ENCODE peak calls at places on chromosomes 11 and 22, in six cellular contexts. V is IMR-90, G is neuronal stem cell, P is H9, L is mesenchymal stem cell, O is H1. Y is an unnamed sample.

GRCh38 chr22:23106906-23107367 is 34.9 kb downstream of the RSPH14 start:
- DNase-seq in V (no peak), G (no peak), P (no peak), L (no peak), O (no peak), Y (no peak)

GRCh38 chr11:10514210-10514609 is 26.8 kb downstream of the RNF141 start:
- DNase-seq in V (peak; percentile 49), G (no peak), P (no peak), L (peak; percentile 33), O (no peak), Y (no peak)

GRCh38 chr11:47905358-47906059 is 57.4 kb upstream of the NUP160 start:
- DNase-seq in V (peak; percentile 80), G (no peak), P (no peak), L (peak; percentile 89), O (no peak), Y (no peak)

GRCh38 chr11:30816959-30817880 is 231.1 kb upstream of the MPPED2 start:
- DNase-seq in V (no peak), G (no peak), P (no peak), L (no peak), O (no peak), Y (no peak)

GRCh38 chr11:76700177-76701100 is 29.9 kb upstream of the LRRC32 start:
- DNase-seq in V (peak; percentile 97), G (no peak), P (no peak), L (peak; percentile 94), O (no peak), Y (no peak)

GRCh38 chr11:8252388-8252787 is 11.3 kb downstream of the LMO1 start:
- DNase-seq in V (no peak), G (no peak), P (peak; percentile 12), L (no peak), O (peak; percentile 14), Y (no peak)

GRCh38 chr11:9003573-9004309 is at the start of gene NRIP3:
- DNase-seq in V (peak; percentile 52), G (peak; percentile 66), P (peak; percentile 61), L (peak; percentile 87), O (peak; percentile 83), Y (peak; percentile 66)

GRCh38 chr11:86596861-86597632 is 75.4 kb downstream of the ME3 start:
- DNase-seq in V (peak; percentile 43), G (no peak), P (no peak), L (peak; percentile 82), O (no peak), Y (no peak)

GRCh38 chr22:46589141-46589748 is 30.9 kb upstream of the GRAMD4 start:
- DNase-seq in V (no peak), G (no peak), P (peak; percentile 23), L (no peak), O (no peak), Y (no peak)

GRCh38 chr11:14905104-14906033 is 13.3 kb upstream of the CYP2R1 start:
- DNase-seq in V (peak; percentile 10), G (no peak), P (peak; percentile 90), L (peak; percentile 34), O (peak; percentile 79), Y (peak; percentile 86)

GRCh38 chr11:2792376-2793250 is 92.8 kb upstream of the KCNQ1OT1 start:
- DNase-seq in V (no peak), G (no peak), P (peak; percentile 28), L (no peak), O (peak; percentile 51), Y (no peak)

GRCh38 chr22:22666307-22667091 is 22.1 kb downstream of the GGTLC2 start:
- DNase-seq in V (peak; percentile 46), G (no peak), P (peak; percentile 71), L (no peak), O (peak; percentile 60), Y (peak; percentile 40)

GRCh38 chr22:46224044-46224746 is 25.9 kb downstream of the CDPF1 start:
- DNase-seq in V (no peak), G (no peak), P (no peak), L (no peak), O (no peak), Y (no peak)

GRCh38 chr22:25062378-25063095 is 110.0 kb downstream of the KIAA1671 start:
- DNase-seq in V (no peak), G (no peak), P (no peak), L (peak; percentile 18), O (no peak), Y (no peak)

GRCh38 chr11:113373981-113374560 is 13.5 kb upstream of the ANKK1 start:
- DNase-seq in V (no peak), G (no peak), P (no peak), L (no peak), O (no peak), Y (peak; percentile 54)

GRCh38 chr11:112822478-112823274 is 138.5 kb upstream of the NCAM1 start:
- DNase-seq in V (no peak), G (no peak), P (peak; percentile 87), L (no peak), O (peak; percentile 66), Y (peak; percentile 70)

GRCh38 chr11:61195710-61196109 is 7.6 kb upstream of the PGA3 start:
- DNase-seq in V (no peak), G (no peak), P (no peak), L (no peak), O (no peak), Y (no peak)

GRCh38 chr11:94597896-94598295 is 30.7 kb downstream of the PIWIL4 start:
- DNase-seq in V (peak; percentile 17), G (no peak), P (no peak), L (peak; percentile 14), O (no peak), Y (no peak)

GRCh38 chr22:30865656-30866055 is 102.9 kb downstream of the MORC2 start:
- DNase-seq in V (no peak), G (no peak), P (peak; percentile 18), L (no peak), O (peak; percentile 35), Y (no peak)

GRCh38 chr11:111066861-111067260 is 178.7 kb upstream of the POU2AF2 start:
- DNase-seq in V (no peak), G (no peak), P (no peak), L (no peak), O (no peak), Y (no peak)

GRCh38 chr22:39243443-39244072 is 1.2 kb downstream of the PDGFB start:
- DNase-seq in V (no peak), G (no peak), P (no peak), L (peak; percentile 40), O (peak; percentile 77), Y (peak; percentile 51)

GRCh38 chr22:46587067-46587471 is 33.1 kb upstream of the GRAMD4 start:
- DNase-seq in V (no peak), G (no peak), P (peak; percentile 20), L (no peak), O (no peak), Y (no peak)

GRCh38 chr22:17974703-17975372 is 49.5 kb downstream of the MICAL3 start:
- DNase-seq in V (no peak), G (no peak), P (no peak), L (no peak), O (no peak), Y (no peak)

GRCh38 chr22:40400173-40400572 is 29.8 kb downstream of the SGSM3 start:
- DNase-seq in V (no peak), G (no peak), P (no peak), L (no peak), O (no peak), Y (no peak)

GRCh38 chr11:47215366-47215925 is 672 bp downstream of the DDB2 start:
- DNase-seq in V (no peak), G (no peak), P (no peak), L (no peak), O (no peak), Y (peak; percentile 90)

GRCh38 chr22:37162221-37163095 is 12.7 kb upstream of the IL2RB start:
- DNase-seq in V (no peak), G (no peak), P (no peak), L (peak; percentile 29), O (no peak), Y (no peak)
- H3K4me1 ChIP-seq in V (no peaks in the 10 kb centered on the region), G (peaks cover 4% of the 10 kb centered on the region), P (no peaks in the 10 kb centered on the region), L (peaks cover 10% of the 10 kb centered on the region), O (no peaks in the 10 kb centered on the region), Y (peaks cover 3% of the 10 kb centered on the region)

DNA sequence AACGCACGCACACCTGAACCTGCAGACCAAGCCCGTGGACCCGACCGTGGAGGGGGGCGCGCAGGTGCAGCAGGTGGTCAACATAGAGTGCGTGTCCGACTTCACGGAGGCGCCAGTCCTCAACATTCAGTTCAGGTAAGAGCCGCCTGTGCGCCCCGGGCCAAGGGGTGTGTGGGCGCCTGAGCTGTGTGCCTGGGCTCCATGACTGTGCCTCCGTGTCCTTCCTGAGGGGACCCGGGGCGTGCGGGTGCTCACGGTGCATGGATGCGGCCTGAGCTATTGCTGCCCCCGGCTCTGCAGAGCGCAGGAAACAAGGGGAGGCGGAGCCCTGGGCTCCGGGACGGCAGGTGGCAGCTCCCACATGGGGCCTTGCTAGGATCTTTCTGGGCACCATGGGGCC is 28.5 kb downstream of the MUC6 start:
- DNase-seq in V (no peak), G (no peak), P (no peak), L (no peak), O (no peak), Y (no peak)
- H2AK5ac ChIP-seq in V (no peak overlapping the region), G (no peak overlapping the region), P (no peak overlapping the region), L (no peak overlapping the region), O (no peak overlapping the region), Y (no peak overlapping the region)

GRCh38 chr11:78444726-78445125 is 27.1 kb upstream of the GAB2 start:
- DNase-seq in V (no peak), G (no peak), P (no peak), L (no peak), O (no peak), Y (no peak)

GRCh38 chr11:78446210-78446609 is 28.6 kb upstream of the GAB2 start:
- DNase-seq in V (no peak), G (no peak), P (no peak), L (no peak), O (no peak), Y (no peak)

GRCh38 chr11:78438298-78438975 is 20.8 kb upstream of the GAB2 start:
- DNase-seq in V (no peak), G (no peak), P (no peak), L (no peak), O (no peak), Y (no peak)

GRCh38 chr11:78441956-78442355 is 24.3 kb upstream of the GAB2 start:
- DNase-seq in V (no peak), G (no peak), P (no peak), L (no peak), O (no peak), Y (no peak)
- H2BK15ac ChIP-seq in V (no peak overlapping the region), G (no peak overlapping the region), P (no peak overlapping the region), L (no peak overlapping the region), O (no peak overlapping the region), Y (no peak overlapping the region)

DNA sequence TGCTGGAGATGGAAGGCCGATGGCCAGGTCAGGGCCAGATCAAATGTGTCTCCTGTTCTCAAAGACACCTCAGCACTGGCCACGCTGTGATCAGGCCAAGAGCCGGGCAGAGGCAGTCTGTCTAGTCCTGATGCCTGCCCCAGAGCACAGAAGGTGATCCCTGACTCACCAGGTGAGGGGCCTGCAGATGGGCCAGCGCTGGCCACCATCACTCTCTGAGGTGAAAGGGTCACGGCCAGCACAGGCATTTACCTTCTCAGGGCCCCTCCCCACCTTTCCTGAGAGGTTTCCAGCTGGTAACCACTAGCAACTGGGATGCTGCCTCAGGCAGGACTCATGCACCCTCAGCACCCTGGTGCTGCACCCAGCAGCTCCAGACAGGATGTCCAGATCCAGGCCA is 2.9 kb downstream of the SBF1 start:
- DNase-seq in V (no peak), G (no peak), P (no peak), L (no peak), O (no peak), Y (no peak)
- H3K4me1 ChIP-seq in V (peaks cover 25% of the 10 kb centered on the region), G (peaks cover 15% of the 10 kb centered on the region), P (no peaks in the 10 kb centered on the region), L (peaks cover 65% of the 10 kb centered on the region), O (no peaks in the 10 kb centered on the region), Y (peaks cover 15% of the 10 kb centered on the region)